ENCODE peak calls at places on chromosomes 13 and 19, in nine cellular contexts. J is IMR-90, C is Panc1, P is cardiac fibroblast, T is retinal pigment epithelial cell, M is heart left ventricle, F is spleen, N is lower leg skin, L is AG10803. D is an unnamed sample.

GRCh38 chr19:31706131-31706530 is 356.9 kb upstream of the TSHZ3 start:
- DNase-seq in J (no peak), C (no peak), P (no peak), T (no peak), M (no peak), F (no peak), N (no peak), L (no peak), D (no peak)

GRCh38 chr19:58513694-58514563 is 2.1 kb upstream of the SLC27A5 start:
- DNase-seq in J (peak), C (peak), P (peak), T (peak), M (peak), F (peak), N (peak), L (peak), D (peak)

GRCh38 chr13:71880753-71881541 is 13.9 kb upstream of the DACH1 start:
- DNase-seq in J (no peak), C (no peak), P (peak), T (no peak), M (no peak), F (no peak), N (no peak), L (peak), D (no peak)

GRCh38 chr13:99709134-99709533 is 207.9 kb downstream of the TM9SF2 start:
- DNase-seq in J (no peak), C (no peak), P (no peak), T (no peak), M (no peak), F (no peak), N (no peak), L (no peak), D (no peak)

GRCh38 chr19:39558623-39559117 is 18.7 kb upstream of the EID2 start:
- DNase-seq in J (no peak), C (no peak), P (no peak), T (no peak), M (no peak), F (no peak), N (no peak), L (no peak), D (no peak)

GRCh38 chr13:66994097-66994496 is 236.0 kb downstream of the PCDH9 start:
- DNase-seq in J (peak), C (no peak), P (peak), T (peak), M (peak), F (peak), N (peak), L (peak), D (peak)

GRCh38 chr13:29522044-29522685 is 73.3 kb downstream of the SLC7A1 start:
- DNase-seq in J (peak), C (no peak), P (peak), T (no peak), M (no peak), F (peak), N (no peak), L (peak), D (peak)

GRCh38 chr13:36520111-36520510 is 87.8 kb downstream of the CCNA1 start:
- DNase-seq in J (no peak), C (no peak), P (no peak), T (peak), M (no peak), F (no peak), N (no peak), L (no peak), D (no peak)

GRCh38 chr19:33277434-33277833 is 24.9 kb downstream of the CEBPA start:
- DNase-seq in J (no peak), C (no peak), P (no peak), T (no peak), M (no peak), F (peak), N (no peak), L (no peak), D (no peak)

GRCh38 chr13:35926859-35927530 is 204.2 kb downstream of the DCLK1 start:
- DNase-seq in J (peak), C (no peak), P (peak), T (peak), M (no peak), F (no peak), N (peak), L (peak), D (peak)

GRCh38 chr13:20969182-20969581 is 66.6 kb upstream of the XPO4 start:
- DNase-seq in J (peak), C (no peak), P (peak), T (no peak), M (no peak), F (no peak), N (no peak), L (peak), D (peak)

GRCh38 chr13:49527123-49527522 is 31.4 kb downstream of the PHF11 start:
- DNase-seq in J (no peak), C (no peak), P (no peak), T (no peak), M (no peak), F (no peak), N (no peak), L (peak), D (no peak)

GRCh38 chr13:21361706-21362105 is 97.4 kb downstream of the ZDHHC20 start:
- DNase-seq in J (no peak), C (no peak), P (no peak), T (no peak), M (no peak), F (no peak), N (no peak), L (no peak), D (no peak)

GRCh38 chr19:489418-490196 is 6.7 kb upstream of the MADCAM1 start:
- DNase-seq in J (peak), C (no peak), P (peak), T (no peak), M (no peak), F (no peak), N (peak), L (peak), D (peak)

GRCh38 chr13:30004204-30004603 is 153.8 kb upstream of the UBL3 start:
- DNase-seq in J (peak), C (no peak), P (peak), T (no peak), M (no peak), F (no peak), N (no peak), L (peak), D (no peak)

GRCh38 chr19:54160182-54160811 is 776 bp upstream of the LENG1 start:
- DNase-seq in J (peak), C (no peak), P (peak), T (no peak), M (no peak), F (peak), N (no peak), L (no peak), D (peak)

GRCh38 chr13:40275155-40275554 is 391.3 kb downstream of the FOXO1 start:
- DNase-seq in J (no peak), C (no peak), P (no peak), T (no peak), M (no peak), F (no peak), N (no peak), L (no peak), D (no peak)

GRCh38 chr13:114101325-114101821 is 31.1 kb downstream of the RASA3 start:
- DNase-seq in J (no peak), C (no peak), P (no peak), T (no peak), M (peak), F (peak), N (peak), L (no peak), D (peak)

GRCh38 chr13:107459430-107459829 is 755.9 kb downstream of the LIG4 start:
- DNase-seq in J (peak), C (no peak), P (peak), T (peak), M (no peak), F (no peak), N (no peak), L (peak), D (peak)

GRCh38 chr19:10686661-10687517 is 14.3 kb upstream of the QTRT1 start:
- DNase-seq in J (peak), C (no peak), P (peak), T (no peak), M (peak), F (no peak), N (no peak), L (no peak), D (peak)

GRCh38 chr13:68970532-68970931 is 1137.1 kb upstream of the ATXN8OS start:
- DNase-seq in J (no peak), C (no peak), P (no peak), T (no peak), M (no peak), F (no peak), N (no peak), L (no peak), D (no peak)

GRCh38 chr13:29923554-29924481 is 73.4 kb upstream of the UBL3 start:
- DNase-seq in J (peak), C (peak), P (peak), T (peak), M (peak), F (peak), N (peak), L (peak), D (peak)

DNA sequence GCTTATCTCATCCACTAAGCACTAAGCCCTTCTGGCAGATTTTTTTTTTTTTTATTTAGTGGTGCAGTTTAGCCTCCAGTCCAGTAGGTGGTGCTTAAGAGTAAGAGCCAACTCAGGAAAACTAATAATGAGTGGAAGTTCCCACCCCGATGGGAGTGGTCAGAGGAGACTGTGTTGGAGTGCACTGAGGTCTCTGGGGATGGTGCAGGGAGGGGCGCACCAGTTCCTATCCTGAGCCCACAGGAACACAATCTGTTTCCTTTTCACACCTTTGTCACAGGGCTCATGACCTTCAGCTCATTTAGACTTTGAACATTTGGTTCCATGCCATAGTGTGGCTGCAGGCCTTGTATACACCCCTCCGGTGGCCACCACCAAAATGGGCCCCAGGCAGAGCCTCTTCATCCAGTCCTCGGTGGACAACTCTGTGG is 367.4 kb downstream of the SPRY2 start:
- DNase-seq in J (no peak), C (no peak), P (peak), T (no peak), M (peak), F (no peak), N (no peak), L (no peak), D (no peak)
- TF ChIP-seq CTCF in J (peak), C (peak), P (peak), T (peak), M (peak), F (peak), N (no peak), L (peak), D (peak)

GRCh38 chr13:27824121-27824520 is 31.8 kb downstream of the GSX1 start:
- DNase-seq in J (no peak), C (no peak), P (no peak), T (no peak), M (no peak), F (no peak), N (no peak), L (no peak), D (no peak)

GRCh38 chr13:27825153-27825552 is 32.9 kb downstream of the GSX1 start:
- DNase-seq in J (no peak), C (no peak), P (no peak), T (no peak), M (no peak), F (no peak), N (peak), L (no peak), D (no peak)

GRCh38 chr13:27830010-27830409 is 37.7 kb downstream of the GSX1 start:
- DNase-seq in J (no peak), C (no peak), P (peak), T (no peak), M (peak), F (peak), N (peak), L (peak), D (peak)

GRCh38 chr13:27827646-27828045 is 35.4 kb downstream of the GSX1 start:
- DNase-seq in J (no peak), C (no peak), P (no peak), T (no peak), M (no peak), F (no peak), N (peak), L (no peak), D (no peak)

DNA sequence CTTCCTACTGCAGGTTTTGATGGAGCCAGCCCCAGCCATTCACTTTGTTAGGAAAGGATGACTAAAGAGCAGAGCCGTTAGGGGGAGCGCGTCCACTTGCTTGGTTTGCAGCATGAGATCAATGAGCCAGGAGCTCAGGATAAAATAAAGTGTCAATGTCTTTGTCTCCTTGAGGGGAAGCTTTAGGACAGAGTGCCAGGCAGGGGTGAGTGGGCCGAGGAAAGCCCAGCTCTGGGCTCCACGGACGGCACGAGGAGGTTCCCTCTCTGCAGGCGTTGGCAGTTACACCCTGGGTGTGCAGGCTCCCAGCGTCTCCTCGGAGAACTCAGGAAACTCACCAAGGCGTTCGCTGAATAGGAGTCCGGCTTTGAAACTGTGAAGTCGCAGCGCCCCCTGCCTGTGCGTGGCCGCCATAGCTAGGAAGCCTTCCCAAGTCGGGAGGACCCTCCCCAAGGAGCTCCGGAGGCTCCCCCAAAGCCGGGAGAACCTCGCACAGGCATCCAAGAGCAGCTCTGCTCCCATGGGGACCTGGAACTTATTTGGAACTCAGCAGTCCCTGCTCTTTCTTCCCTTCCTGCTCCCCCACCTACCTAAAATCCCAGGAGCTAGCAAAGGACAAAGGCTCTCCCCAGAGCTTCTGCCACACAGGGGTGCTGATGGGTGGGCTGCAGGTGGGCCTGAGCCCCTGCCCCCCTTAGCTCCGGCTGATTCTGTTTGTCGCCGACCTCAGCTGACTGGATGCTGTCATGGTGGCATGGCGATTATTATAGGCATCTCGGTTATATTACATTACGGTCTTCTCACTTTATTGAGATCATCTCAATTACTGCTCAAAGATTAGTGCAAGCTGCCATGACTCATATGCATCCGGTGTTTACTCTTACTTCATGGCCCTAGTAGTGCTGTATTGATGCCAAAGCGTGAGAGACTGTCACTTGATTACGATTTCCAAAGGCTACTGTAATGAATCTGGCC is 34.4 kb downstream of the GSX1 start:
- DNase-seq in J (peak), C (peak), P (peak), T (peak), M (peak), F (peak), N (peak), L (peak), D (peak)
- H3K4me3 ChIP-seq in J (peak), C (peak), P (peak), T (peak), M (no peak), F (no peak), N (no peak), L (peak), D (peak)

DNA sequence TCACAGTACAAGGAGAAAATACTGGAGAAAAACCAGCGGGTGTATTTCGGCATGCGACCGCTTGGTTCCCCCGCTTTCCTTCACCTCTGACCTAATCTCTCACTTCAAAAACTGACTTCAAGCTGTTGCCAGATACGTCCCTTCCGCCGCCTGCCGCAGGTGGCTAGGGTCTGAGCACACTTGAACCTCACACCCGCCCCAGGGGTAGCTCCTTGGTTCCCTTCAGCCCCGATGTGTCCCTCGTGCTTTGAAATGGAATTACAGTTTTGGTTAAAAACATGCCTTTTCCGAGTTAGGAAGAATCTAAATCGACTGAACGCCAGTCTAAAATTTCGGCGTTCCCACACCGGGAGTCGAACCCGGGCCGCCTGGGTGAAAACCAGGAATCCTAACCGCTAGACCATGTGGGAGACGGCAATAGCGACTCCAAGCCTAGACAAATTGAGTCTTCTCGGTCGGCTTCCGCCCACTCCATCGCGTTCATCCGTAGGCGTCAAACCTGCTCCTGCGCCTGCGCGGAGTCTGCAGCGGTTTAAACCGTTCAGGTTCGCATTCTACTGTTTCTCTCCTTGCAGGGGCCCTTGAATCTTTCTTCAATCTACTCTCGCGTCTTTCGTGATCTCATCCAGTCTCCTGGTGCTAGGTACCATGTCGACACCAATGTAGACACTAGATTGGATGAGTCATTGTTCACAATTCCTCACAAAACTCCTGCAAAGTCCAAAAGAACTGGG is 71.5 kb downstream of the NUFIP1 start:
- DNase-seq in J (peak), C (peak), P (peak), T (peak), M (peak), F (peak), N (peak), L (peak), D (peak)
- TF ChIP-seq CTCF in J (peak), C (no peak), P (peak), T (peak), M (peak), F (peak), N (no peak), L (peak), D (peak)

DNA sequence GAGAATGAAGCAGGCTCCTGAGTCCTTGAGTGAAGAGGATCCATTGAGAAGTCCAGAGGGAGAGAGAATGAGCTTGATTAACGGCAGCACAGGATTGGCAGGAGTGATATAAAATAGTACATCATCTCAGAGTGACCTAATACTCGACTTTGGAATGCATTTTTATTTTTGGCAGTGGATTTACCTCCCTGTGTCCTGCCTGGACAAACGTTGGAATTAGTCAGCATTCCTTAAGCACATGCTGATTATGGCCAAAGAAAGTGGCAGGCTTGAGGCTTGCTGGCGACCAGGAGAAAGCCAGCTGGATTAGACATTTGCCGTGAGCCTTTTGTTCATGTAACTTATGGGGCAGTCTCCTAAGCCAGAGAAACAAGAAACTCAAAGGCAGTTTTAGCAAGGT is 22.9 kb downstream of the LRCH1 start:
- DNase-seq in J (peak), C (no peak), P (peak), T (peak), M (no peak), F (no peak), N (no peak), L (peak), D (peak)
- H3K4me3 ChIP-seq in J (no peak), C (no peak), P (no peak), T (no peak), M (no peak), F (no peak), N (no peak), L (no peak), D (no peak)

GRCh38 chr13:31122544-31123260 is 39.0 kb downstream of the HSPH1 start:
- DNase-seq in J (no peak), C (no peak), P (no peak), T (no peak), M (no peak), F (no peak), N (no peak), L (no peak), D (no peak)
- TF ChIP-seq CTCF in J (no peak), C (no peak), P (no peak), T (no peak), M (no peak), F (no peak), N (no peak), L (no peak), D (no peak)

GRCh38 chr13:38766799-38767198 is 79.9 kb downstream of the FREM2 start:
- DNase-seq in J (no peak), C (no peak), P (no peak), T (no peak), M (no peak), F (no peak), N (no peak), L (no peak), D (no peak)

GRCh38 chr13:38767506-38768265 is 80.8 kb downstream of the FREM2 start:
- DNase-seq in J (no peak), C (no peak), P (no peak), T (no peak), M (no peak), F (no peak), N (no peak), L (no peak), D (no peak)

GRCh38 chr13:38759390-38759789 is 72.5 kb downstream of the FREM2 start:
- DNase-seq in J (no peak), C (no peak), P (no peak), T (no peak), M (no peak), F (no peak), N (no peak), L (no peak), D (no peak)

GRCh38 chr13:38758278-38758677 is 71.4 kb downstream of the FREM2 start:
- DNase-seq in J (no peak), C (no peak), P (no peak), T (no peak), M (no peak), F (no peak), N (no peak), L (no peak), D (no peak)

DNA sequence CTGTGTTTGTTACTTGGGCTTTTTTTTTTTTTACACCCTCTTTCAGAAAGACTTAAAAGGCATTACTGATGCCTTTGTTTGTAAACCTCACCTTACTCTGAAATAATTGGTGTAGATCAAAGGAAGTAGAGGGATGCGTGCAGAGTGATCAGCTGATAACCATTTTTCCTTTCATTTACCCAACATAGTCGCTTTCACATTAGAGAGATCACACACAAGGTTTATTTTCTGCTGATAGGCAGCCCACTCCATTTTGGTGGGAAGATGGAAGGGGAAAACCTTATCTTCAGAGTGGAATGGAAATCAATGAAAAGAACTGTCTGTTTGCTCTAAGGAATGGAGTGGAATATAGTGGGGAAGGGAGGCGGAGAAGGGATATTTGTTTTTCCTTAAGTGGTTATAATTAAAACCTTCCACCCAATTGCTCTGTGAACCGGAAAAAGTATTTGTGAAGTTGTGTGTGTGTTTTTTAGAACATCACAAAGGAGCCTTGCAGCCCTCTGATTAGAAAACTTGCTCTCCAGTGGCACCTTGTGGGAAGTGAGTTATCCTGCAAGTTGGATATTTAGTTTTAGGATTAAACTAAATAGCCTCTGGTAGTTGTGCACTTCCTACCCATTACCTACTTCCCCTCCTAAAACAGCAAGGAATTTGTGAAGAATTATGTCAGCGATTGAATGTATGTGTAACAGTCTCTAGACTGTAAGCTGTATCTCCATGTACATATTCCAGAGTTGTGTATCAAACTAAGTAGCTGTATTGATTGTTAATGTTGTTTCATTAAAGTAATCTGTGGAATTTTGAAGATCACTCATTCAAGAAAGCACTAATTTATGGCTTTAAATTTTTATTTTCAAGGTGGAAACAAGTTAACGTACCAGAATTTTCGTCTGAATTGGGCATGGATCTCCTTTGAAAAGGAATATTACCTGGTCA is 76.8 kb downstream of the FREM2 start:
- DNase-seq in J (peak), C (no peak), P (peak), T (no peak), M (no peak), F (no peak), N (no peak), L (peak), D (peak)
- H3K4me3 ChIP-seq in J (no peak), C (no peak), P (no peak), T (no peak), M (no peak), F (no peak), N (no peak), L (no peak), D (no peak)

D was measured in fibroblast of the aortic adventitia.